ENCODE peak calls at places on chromosomes 13 and 19, in seven cellular contexts. A is Peyer's patch; O is T-cell; G is stimulated activated CD4-positive, alpha-beta T cell treated with anti-CD3 and anti-CD28 coated beads, Interleukin-1b, Interleukin-23, amount 100 ng/mL, for 24 hours; J is NCI-H2171 treated with DMSO at 0.1 percent for 48 hours; Y is nucleus accumbens; X is SW480. K is an unnamed sample.

GRCh38 chr13:32734511-32734910 is 148.3 kb downstream of the PDS5B start:
- DNase-seq in Y (no peak), G (no peak), X (no peak), O (no peak), J (peak), A (no peak), K (no peak)

GRCh38 chr19:40989453-40989852 is 1.6 kb upstream of the CYP2B6 start:
- DNase-seq in A (no peak), Y (no peak), O (no peak), X (no peak), G (no peak), J (no peak), K (no peak)

GRCh38 chr13:82681535-82681934 is 1200.7 kb downstream of the SLITRK1 start:
- DNase-seq in X (no peak), Y (no peak), O (no peak), J (no peak), A (no peak), G (no peak), K (no peak)

GRCh38 chr19:33000510-33000909 is 28.5 kb downstream of the FAAP24 start:
- DNase-seq in J (no peak), Y (no peak), A (no peak), G (no peak), O (peak), X (no peak), K (no peak)

GRCh38 chr19:38870612-38871011 is 7.5 kb downstream of the RINL start:
- DNase-seq in J (no peak), O (no peak), Y (no peak), A (no peak), G (no peak), X (no peak), K (no peak)

GRCh38 chr19:4991996-4992698 is 23.2 kb downstream of the KDM4B start:
- DNase-seq in O (no peak), Y (no peak), G (no peak), A (no peak), J (peak), X (no peak), K (no peak)

GRCh38 chr13:99176309-99177276 is 24.1 kb upstream of the UBAC2 start:
- DNase-seq in G (peak), A (peak), J (peak), Y (peak), X (peak), O (peak), K (peak)

GRCh38 chr19:56253737-56254136 is 18.8 kb upstream of the EDDM13 start:
- DNase-seq in J (peak), A (no peak), O (no peak), X (peak), G (no peak), Y (no peak), K (no peak)

GRCh38 chr19:13729859-13730258 is 34.5 kb upstream of the MRI1 start:
- DNase-seq in Y (no peak), X (no peak), J (no peak), G (no peak), O (no peak), A (no peak), K (no peak)

GRCh38 chr13:25051065-25051464 is 44.9 kb upstream of the PABPC3 start:
- DNase-seq in X (no peak), J (no peak), O (no peak), Y (no peak), G (no peak), A (no peak), K (no peak)

GRCh38 chr13:95896302-95896701 is 156.9 kb downstream of the UGGT2 start:
- DNase-seq in G (no peak), J (no peak), Y (no peak), A (no peak), X (no peak), O (no peak), K (no peak)

GRCh38 chr19:1668339-1669123 is 16.1 kb upstream of the TCF3 start:
- DNase-seq in J (peak), X (no peak), O (no peak), A (no peak), Y (no peak), G (no peak), K (peak)

GRCh38 chr13:114027826-114028225 is 54.0 kb upstream of the C13orf46 start:
- DNase-seq in A (no peak), J (no peak), G (no peak), Y (no peak), X (no peak), O (no peak), K (no peak)

GRCh38 chr13:92187378-92187989 is 789.1 kb downstream of the GPC5 start:
- DNase-seq in G (peak), X (peak), A (no peak), J (peak), O (no peak), Y (no peak), K (no peak)

GRCh38 chr19:30231408-30232318 is 140.5 kb upstream of the ZNF536 start:
- DNase-seq in A (no peak), J (no peak), O (no peak), X (no peak), G (no peak), Y (no peak), K (no peak)

GRCh38 chr19:28612275-28612769 is 600.6 kb downstream of the UQCRFS1 start:
- DNase-seq in A (no peak), O (no peak), X (no peak), Y (no peak), J (no peak), G (no peak), K (no peak)

GRCh38 chr19:12331211-12331941 is 2.1 kb downstream of the ZNF563 start:
- DNase-seq in J (no peak), Y (no peak), G (peak), X (no peak), A (no peak), O (peak), K (peak)

GRCh38 chr13:91058066-91058465 is 289.4 kb upstream of the MIR17HG start:
- DNase-seq in J (no peak), O (no peak), G (no peak), Y (no peak), X (no peak), A (no peak), K (no peak)

GRCh38 chr19:1065606-1066109 is 1.3 kb upstream of the ARHGAP45 start:
- DNase-seq in Y (no peak), G (no peak), A (peak), O (no peak), X (peak), J (no peak), K (peak)

GRCh38 chr13:75704942-75705320 is 68.8 kb downstream of the LMO7 start:
- DNase-seq in G (no peak), J (peak), O (no peak), Y (no peak), A (peak), X (peak), K (peak)

GRCh38 chr19:2016041-2016807 is 710 bp upstream of the BTBD2 start:
- DNase-seq in J (peak), X (peak), O (peak), Y (peak), A (peak), G (peak), K (peak)

GRCh38 chr13:36918246-36919060 is 1.6 kb downstream of the SMAD9 start:
- DNase-seq in A (no peak), J (peak), G (no peak), Y (no peak), O (no peak), X (no peak), K (no peak)

GRCh38 chr13:67967031-67967430 is 736.9 kb upstream of the PCDH9 start:
- DNase-seq in X (no peak), G (no peak), A (no peak), Y (no peak), O (no peak), J (no peak), K (no peak)

GRCh38 chr13:99027260-99027659 is 49.4 kb upstream of the DOCK9 start:
- DNase-seq in Y (no peak), X (no peak), J (no peak), G (no peak), O (no peak), A (no peak), K (no peak)

GRCh38 chr13:90154311-90154960 is 1193.1 kb upstream of the MIR17HG start:
- DNase-seq in Y (no peak), G (no peak), A (no peak), J (no peak), O (no peak), X (no peak), K (no peak)

GRCh38 chr13:111883571-111884343 is 183.2 kb upstream of the SOX1 start:
- DNase-seq in J (no peak), G (no peak), A (no peak), Y (no peak), O (no peak), X (no peak), K (no peak)

GRCh38 chr19:50475101-50475568 is 1.2 kb upstream of the EMC10 start:
- DNase-seq in X (no peak), O (no peak), J (no peak), Y (no peak), A (peak), G (no peak), K (no peak)

GRCh38 chr13:41905600-41906254 is 55.2 kb downstream of the VWA8 start:
- DNase-seq in Y (no peak), G (no peak), J (peak), A (no peak), X (peak), O (no peak), K (no peak)

GRCh38 chr19:38733493-38734175 is 10.6 kb downstream of the CAPN12 start:
- DNase-seq in X (peak), J (no peak), A (peak), O (no peak), Y (no peak), G (no peak), K (no peak)

GRCh38 chr19:33486407-33486806 is 35.2 kb downstream of the PEPD start:
- DNase-seq in A (no peak), X (no peak), G (no peak), J (no peak), Y (no peak), O (no peak), K (no peak)

GRCh38 chr13:52713894-52714293 is 25.7 kb downstream of the CNMD start:
- DNase-seq in O (no peak), G (no peak), X (no peak), A (no peak), Y (no peak), J (no peak), K (peak)

GRCh38 chr13:44136693-44137268 is 236.8 kb upstream of the SERP2 start:
- DNase-seq in A (no peak), Y (no peak), G (no peak), O (no peak), X (no peak), J (no peak), K (no peak)

GRCh38 chr13:44989071-44989889 is at the start of the genes GPALPP1 and NUFIP1:
- DNase-seq in J (peak), G (peak), O (peak), Y (peak), X (peak), A (peak), K (peak)

GRCh38 chr19:49851456-49852259 is 699 bp downstream of the PTOV1 start:
- DNase-seq in Y (peak), X (peak), A (peak), G (no peak), J (peak), O (peak), K (no peak)

GRCh38 chr19:8204961-8205360 is 4.2 kb upstream of the CERS4 start:
- DNase-seq in A (no peak), Y (no peak), G (no peak), O (no peak), J (no peak), X (no peak), K (no peak)

GRCh38 chr13:23440821-23441608 is 7.5 kb upstream of the SACS start:
- DNase-seq in J (no peak), A (no peak), Y (peak), G (no peak), X (no peak), O (no peak), K (no peak)

GRCh38 chr13:83449666-83450395 is 432.4 kb downstream of the SLITRK1 start:
- DNase-seq in Y (no peak), G (no peak), O (no peak), A (no peak), X (no peak), J (no peak), K (no peak)